ENCODE peak calls at places on chromosomes 6 and 20, in nine cellular contexts. N is fibroblast of lung, L is PC-9, D is ascending aorta, P is HL-60, Y is endothelial cell of umbilical vein, W is lower lobe of right lung, S is psoas muscle, F is mammary epithelial cell. K is an unnamed sample.

GRCh38 chr20:1900321-1900791 is 5.1 kb downstream of the SIRPA start:
- DNase-seq in N (peak), L (peak), D (no peak), P (no peak), Y (peak), W (no peak), S (peak), F (peak), K (no peak)

GRCh38 chr6:27374824-27375612 is 13.5 kb upstream of the ZNF391 start:
- DNase-seq in N (peak), L (peak), D (peak), P (no peak), Y (peak), W (peak), S (peak), F (peak), K (peak)

GRCh38 chr6:114100421-114100820 is 129.5 kb upstream of the HDAC2 start:
- DNase-seq in N (peak), L (no peak), D (no peak), P (no peak), Y (peak), W (no peak), S (no peak), F (no peak), K (no peak)

GRCh38 chr6:3855866-3856265 is 6.7 kb downstream of the FAM50B start:
- DNase-seq in N (no peak), L (no peak), D (no peak), P (no peak), Y (no peak), W (no peak), S (no peak), F (no peak), K (no peak)

GRCh38 chr6:139017227-139017626 is 11.3 kb upstream of the ABRACL start:
- DNase-seq in N (peak), L (no peak), D (no peak), P (no peak), Y (no peak), W (no peak), S (no peak), F (no peak), K (no peak)

GRCh38 chr6:79869600-79870084 is 77.7 kb downstream of the ELOVL4 start:
- DNase-seq in N (peak), L (peak), D (peak), P (peak), Y (peak), W (peak), S (peak), F (peak), K (peak)

GRCh38 chr6:118344014-118344670 is 204.0 kb upstream of the PLN start:
- DNase-seq in N (peak), L (no peak), D (no peak), P (no peak), Y (no peak), W (no peak), S (no peak), F (no peak), K (no peak)

GRCh38 chr6:41519305-41519747 is 26.9 kb upstream of the FOXP4 start:
- DNase-seq in N (no peak), L (no peak), D (no peak), P (no peak), Y (no peak), W (no peak), S (no peak), F (no peak), K (no peak)

GRCh38 chr20:43955244-43956191 is 40.9 kb downstream of the TOX2 start:
- DNase-seq in N (peak), L (peak), D (no peak), P (no peak), Y (peak), W (no peak), S (no peak), F (peak), K (peak)

GRCh38 chr20:63920226-63920625 is 25.3 kb downstream of the DNAJC5 start:
- DNase-seq in N (no peak), L (no peak), D (no peak), P (no peak), Y (no peak), W (no peak), S (no peak), F (no peak), K (no peak)

GRCh38 chr6:112286010-112286409 is 31.6 kb upstream of the LAMA4 start:
- DNase-seq in N (no peak), L (no peak), D (no peak), P (no peak), Y (no peak), W (no peak), S (no peak), F (no peak), K (no peak)

GRCh38 chr6:87297115-87297514 is 25.3 kb upstream of the SMIM8 start:
- DNase-seq in N (peak), L (no peak), D (no peak), P (no peak), Y (no peak), W (no peak), S (no peak), F (no peak), K (no peak)

GRCh38 chr6:44989391-44989790 is 338.7 kb upstream of the RUNX2 start:
- DNase-seq in N (no peak), L (no peak), D (no peak), P (no peak), Y (no peak), W (no peak), S (no peak), F (no peak), K (no peak)

GRCh38 chr6:36885461-36886401 is at the start of gene C6orf89:
- DNase-seq in N (peak), L (peak), D (peak), P (peak), Y (peak), W (peak), S (peak), F (peak), K (peak)

GRCh38 chr20:48919336-48919881 is 2.1 kb upstream of the ARFGEF2 start:
- DNase-seq in N (no peak), L (no peak), D (no peak), P (no peak), Y (no peak), W (no peak), S (no peak), F (no peak), K (no peak)

GRCh38 chr6:21033575-21034026 is 499.3 kb downstream of the CDKAL1 start:
- DNase-seq in N (peak), L (no peak), D (peak), P (no peak), Y (peak), W (no peak), S (peak), F (peak), K (no peak)

GRCh38 chr6:49541210-49541724 is 9.2 kb upstream of the C6orf141 start:
- DNase-seq in N (peak), L (peak), D (no peak), P (no peak), Y (peak), W (no peak), S (no peak), F (peak), K (no peak)

GRCh38 chr20:5730131-5730530 is 20.1 kb upstream of the SHLD1 start:
- DNase-seq in N (no peak), L (no peak), D (no peak), P (no peak), Y (no peak), W (no peak), S (no peak), F (no peak), K (no peak)

GRCh38 chr20:20412750-20413149 is 44.8 kb downstream of the INSM1 start:
- DNase-seq in N (peak), L (no peak), D (no peak), P (no peak), Y (peak), W (no peak), S (no peak), F (no peak), K (no peak)

GRCh38 chr6:163415620-163416379 is 1.3 kb downstream of the QKI start:
- DNase-seq in N (peak), L (no peak), D (peak), P (no peak), Y (peak), W (peak), S (peak), F (peak), K (no peak)

GRCh38 chr20:33604084-33604990 is 57.8 kb upstream of the C20orf144 start:
- DNase-seq in N (no peak), L (no peak), D (no peak), P (no peak), Y (no peak), W (no peak), S (no peak), F (no peak), K (no peak)

GRCh38 chr6:128710305-128710704 is 172.6 kb upstream of the LAMA2 start:
- DNase-seq in N (peak), L (no peak), D (no peak), P (no peak), Y (no peak), W (no peak), S (no peak), F (no peak), K (no peak)

GRCh38 chr20:48831702-48832422 is 4.1 kb upstream of the PREX1 start:
- DNase-seq in N (peak), L (peak), D (peak), P (no peak), Y (peak), W (no peak), S (peak), F (peak), K (no peak)

GRCh38 chr6:64691069-64691468 is 1016.0 kb downstream of the EYS start:
- DNase-seq in N (no peak), L (no peak), D (no peak), P (no peak), Y (no peak), W (no peak), S (no peak), F (no peak), K (no peak)

GRCh38 chr20:23691675-23692074 is 2.8 kb upstream of the CST4 start:
- DNase-seq in N (no peak), L (peak), D (no peak), P (no peak), Y (no peak), W (no peak), S (no peak), F (no peak), K (no peak)

GRCh38 chr6:13447949-13448724 is 39.3 kb downstream of the GFOD1 start:
- DNase-seq in N (no peak), L (peak), D (peak), P (peak), Y (peak), W (no peak), S (no peak), F (peak), K (no peak)

GRCh38 chr6:116974942-116975341 is 97.9 kb downstream of the RFX6 start:
- DNase-seq in N (no peak), L (no peak), D (no peak), P (no peak), Y (no peak), W (no peak), S (no peak), F (no peak), K (no peak)

GRCh38 chr20:32830437-32830836 is 10.7 kb downstream of the MAPRE1 start:
- DNase-seq in N (peak), L (no peak), D (peak), P (peak), Y (no peak), W (no peak), S (no peak), F (no peak), K (no peak)

GRCh38 chr6:147873826-147874225 is 365.3 kb downstream of the SAMD5 start:
- DNase-seq in N (no peak), L (no peak), D (no peak), P (no peak), Y (no peak), W (no peak), S (no peak), F (no peak), K (no peak)

GRCh38 chr20:51326241-51326819 is 216.2 kb downstream of the NFATC2 start:
- DNase-seq in N (peak), L (no peak), D (no peak), P (no peak), Y (peak), W (peak), S (no peak), F (no peak), K (no peak)

GRCh38 chr20:39893013-39893685 is 795.9 kb downstream of the MAFB start:
- DNase-seq in N (peak), L (no peak), D (no peak), P (no peak), Y (no peak), W (no peak), S (no peak), F (peak), K (no peak)

GRCh38 chr6:135920689-135921088 is 69.2 kb downstream of the PDE7B start:
- DNase-seq in N (no peak), L (no peak), D (no peak), P (no peak), Y (no peak), W (no peak), S (no peak), F (no peak), K (no peak)

GRCh38 chr6:11705069-11705468 is 73.5 kb downstream of the ADTRP start:
- DNase-seq in N (no peak), L (no peak), D (no peak), P (no peak), Y (no peak), W (no peak), S (no peak), F (no peak), K (no peak)

DNA sequence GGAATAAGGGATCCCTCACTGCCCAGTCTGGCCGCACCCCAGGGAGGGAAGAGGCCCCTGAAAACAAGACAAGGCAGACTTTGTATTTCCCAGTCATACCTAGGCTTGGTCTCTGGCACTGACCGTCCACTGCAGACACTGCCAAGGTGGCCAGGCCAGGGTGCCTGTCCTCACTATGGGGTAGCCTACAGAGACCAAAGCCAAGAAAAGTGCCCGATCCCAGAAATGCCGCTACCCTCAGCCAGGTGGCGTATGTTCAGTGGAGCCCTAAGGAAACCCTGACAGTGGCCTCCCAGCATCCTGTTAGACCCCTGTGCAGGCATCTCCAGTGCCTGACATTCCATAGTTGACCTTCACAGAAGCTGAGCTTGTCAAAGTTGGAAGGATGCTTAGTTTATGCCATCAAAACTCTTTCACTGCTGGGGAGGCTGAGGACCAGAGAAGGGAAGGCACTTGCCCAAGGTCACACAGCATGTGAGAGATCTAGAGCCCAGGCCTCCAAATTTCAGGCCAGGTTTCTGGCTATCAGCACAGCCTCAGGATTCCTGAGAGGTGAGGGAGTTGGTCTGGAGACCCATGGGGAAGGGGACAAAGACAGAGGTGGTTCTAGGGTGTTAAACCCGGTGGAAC is 2.5 kb downstream of the SCRT2 start:
- DNase-seq in N (no peak), L (peak), D (no peak), P (no peak), Y (no peak), W (no peak), S (no peak), F (no peak), K (no peak)
- TF ChIP-seq CTCF in N (peak), L (peak), D (no peak), P (no peak), Y (no peak), W (peak), S (no peak), F (peak), K (peak)

GRCh38 chr6:35359744-35360348 is 17.5 kb downstream of the PPARD start:
- DNase-seq in N (peak), L (peak), D (no peak), P (no peak), Y (no peak), W (no peak), S (no peak), F (no peak), K (no peak)

GRCh38 chr6:35357671-35358070 is 15.3 kb downstream of the PPARD start:
- DNase-seq in N (no peak), L (no peak), D (no peak), P (no peak), Y (no peak), W (no peak), S (no peak), F (no peak), K (no peak)

GRCh38 chr6:35359346-35359743 is 17.0 kb downstream of the PPARD start:
- DNase-seq in N (no peak), L (no peak), D (no peak), P (no peak), Y (no peak), W (no peak), S (no peak), F (no peak), K (no peak)

GRCh38 chr6:35354361-35355135 is 12.2 kb downstream of the PPARD start:
- DNase-seq in N (peak), L (no peak), D (no peak), P (no peak), Y (no peak), W (no peak), S (no peak), F (no peak), K (no peak)

GRCh38 chr6:35356391-35356790 is 14.0 kb downstream of the PPARD start:
- DNase-seq in N (no peak), L (no peak), D (no peak), P (no peak), Y (no peak), W (no peak), S (no peak), F (no peak), K (no peak)
- H3K4me3 ChIP-seq in N (no peak), L (no peak), D (no peak), P (no peak), Y (no peak), W (no peak), S (no peak), F (no peak), K (no peak)

DNA sequence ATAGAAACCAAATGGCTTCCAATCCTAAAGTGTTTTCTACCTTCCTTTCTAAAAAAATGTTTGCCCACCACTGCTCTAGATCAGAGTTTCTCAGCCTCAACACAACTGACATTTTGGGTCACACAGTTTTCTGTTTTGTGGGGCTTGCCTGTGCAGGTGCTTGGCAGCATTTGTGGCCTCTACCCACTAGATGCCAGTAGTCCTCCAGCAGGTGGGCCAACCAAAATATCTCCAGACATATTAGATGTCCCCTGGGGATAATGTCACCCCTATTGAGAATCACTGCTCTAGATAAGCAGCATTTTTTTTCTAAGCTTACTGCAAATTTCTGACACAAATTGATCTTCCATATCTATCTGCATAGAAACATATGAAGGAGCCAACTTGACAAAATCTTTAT is 26.3 kb upstream of the EPM2A start:
- DNase-seq in N (no peak), L (no peak), D (no peak), P (no peak), Y (no peak), W (no peak), S (no peak), F (no peak), K (no peak)
- TF ChIP-seq CTCF in N (no peak), L (no peak), D (no peak), P (no peak), Y (no peak), W (no peak), S (peak), F (peak), K (peak)

GRCh38 chr20:17637413-17637780 is 44.6 kb downstream of the RRBP1 start:
- DNase-seq in N (no peak), L (no peak), D (no peak), P (no peak), Y (no peak), W (no peak), S (no peak), F (no peak), K (no peak)

GRCh38 chr20:17640146-17640874 is 41.7 kb downstream of the RRBP1 start:
- DNase-seq in N (no peak), L (no peak), D (no peak), P (no peak), Y (no peak), W (no peak), S (no peak), F (no peak), K (no peak)

GRCh38 chr20:17638835-17639407 is 43.1 kb downstream of the RRBP1 start:
- DNase-seq in N (no peak), L (no peak), D (no peak), P (no peak), Y (no peak), W (no peak), S (peak), F (no peak), K (no peak)

GRCh38 chr20:17636523-17637412 is 45.3 kb downstream of the RRBP1 start:
- DNase-seq in N (no peak), L (no peak), D (no peak), P (no peak), Y (no peak), W (no peak), S (no peak), F (no peak), K (no peak)

GRCh38 chr20:17637985-17638640 is 43.9 kb downstream of the RRBP1 start:
- DNase-seq in N (no peak), L (no peak), D (no peak), P (no peak), Y (no peak), W (no peak), S (no peak), F (no peak), K (no peak)
- H3K4me3 ChIP-seq in N (no peak), L (no peak), D (no peak), P (no peak), Y (no peak), W (no peak), S (no peak), F (no peak), K (no peak)

GRCh38 chr6:52576392-52577021 is 353 bp downstream of the TRAM2 start:
- DNase-seq in N (peak), L (peak), D (peak), P (peak), Y (peak), W (no peak), S (peak), F (peak), K (peak)

GRCh38 chr6:52575490-52575868 is 1.4 kb downstream of the TRAM2 start:
- DNase-seq in N (peak), L (no peak), D (no peak), P (no peak), Y (peak), W (no peak), S (no peak), F (no peak), K (no peak)

GRCh38 chr6:52576054-52576391 is 837 bp downstream of the TRAM2 start:
- DNase-seq in N (no peak), L (no peak), D (no peak), P (no peak), Y (no peak), W (no peak), S (no peak), F (no peak), K (no peak)

GRCh38 chr6:52577778-52578473 is 1.1 kb upstream of the TRAM2 start:
- DNase-seq in N (no peak), L (no peak), D (no peak), P (no peak), Y (no peak), W (no peak), S (no peak), F (no peak), K (no peak)

DNA sequence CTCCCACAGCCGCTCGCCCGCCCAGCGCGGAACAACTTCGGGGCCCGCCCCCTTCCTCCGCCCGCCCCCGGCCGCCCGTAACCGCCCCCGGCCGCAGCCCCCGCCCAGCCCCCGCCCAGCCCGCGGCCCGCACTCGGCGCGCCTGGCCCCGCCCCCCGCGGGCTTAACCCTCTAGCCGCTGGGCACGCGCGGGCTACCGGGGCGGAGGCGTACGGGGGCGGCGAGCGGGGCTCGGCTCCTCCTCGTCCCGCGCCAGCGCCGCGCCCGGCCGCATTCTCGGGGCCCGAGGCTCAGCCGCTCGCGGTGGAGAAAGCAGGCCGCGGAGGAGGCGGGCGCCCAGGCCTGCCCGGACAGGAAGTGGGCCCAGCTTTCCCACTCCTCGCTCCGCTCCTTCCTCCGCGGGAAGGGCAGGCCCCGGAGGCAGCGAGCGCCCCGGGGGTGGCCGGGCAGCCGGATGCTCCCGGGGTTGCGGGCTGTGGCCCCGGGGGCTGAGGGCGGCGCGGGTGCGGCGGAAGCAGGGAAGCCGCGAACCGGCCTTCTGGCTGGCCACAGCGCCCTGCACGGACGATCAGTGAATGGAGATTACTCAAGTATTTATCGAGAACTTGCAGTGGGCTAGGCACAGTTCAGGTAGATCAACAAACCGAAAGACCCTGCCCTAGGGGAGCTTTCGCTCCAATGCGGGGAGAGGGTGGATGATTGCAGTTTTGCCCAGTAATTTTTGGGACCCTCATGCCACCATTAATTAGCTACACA is at the start of gene TRAM2:
- DNase-seq in N (peak), L (peak), D (peak), P (peak), Y (peak), W (peak), S (peak), F (peak), K (peak)
- TF ChIP-seq CTCF in N (peak), L (no peak), D (no peak), P (no peak), Y (no peak), W (peak), S (peak), F (no peak), K (no peak)

GRCh38 chr6:29941476-29941875 is 856 bp upstream of the HLA-A start:
- DNase-seq in N (no peak), L (no peak), D (no peak), P (no peak), Y (peak), W (no peak), S (no peak), F (peak), K (no peak)
- H3K4me3 ChIP-seq in N (peak), L (peak), D (peak), P (no peak), Y (no peak), W (peak), S (peak), F (peak), K (peak)